ENCODE peak calls at places on chromosomes 12 and 14, in five cellular contexts. One of them, this sample, is unnamed.

GRCh38 chr14:47675489-47676300 is at the start of gene MDGA2:
- DNase-seq in transverse colon: no peak
- DNase-seq in AG04450: no peak
- DNase-seq in HepG2: no peak
- DNase-seq in left lung: peak
- DNase-seq in this sample: peak

GRCh38 chr12:119301367-119301766 is 33.2 kb upstream of the CCDC60 start:
- DNase-seq in transverse colon: no peak
- DNase-seq in AG04450: no peak
- DNase-seq in HepG2: no peak
- DNase-seq in left lung: no peak
- DNase-seq in this sample: no peak

GRCh38 chr14:34051966-34052657 is 101.2 kb upstream of the EGLN3 start:
- DNase-seq in transverse colon: peak
- DNase-seq in AG04450: no peak
- DNase-seq in HepG2: peak
- DNase-seq in left lung: no peak
- DNase-seq in this sample: no peak

GRCh38 chr12:27635349-27635972 is 60.8 kb upstream of the REP15 start:
- DNase-seq in transverse colon: no peak
- DNase-seq in AG04450: no peak
- DNase-seq in HepG2: peak
- DNase-seq in left lung: no peak
- DNase-seq in this sample: no peak

GRCh38 chr12:116317986-116318737 is 40.7 kb upstream of the MED13L start:
- DNase-seq in transverse colon: no peak
- DNase-seq in AG04450: no peak
- DNase-seq in HepG2: no peak
- DNase-seq in left lung: peak
- DNase-seq in this sample: no peak

GRCh38 chr14:89926709-89927108 is 27.8 kb downstream of the EFCAB11 start:
- DNase-seq in transverse colon: no peak
- DNase-seq in AG04450: no peak
- DNase-seq in HepG2: peak
- DNase-seq in left lung: no peak
- DNase-seq in this sample: no peak

GRCh38 chr12:124964836-124965462 is 24.0 kb downstream of the DHX37 start:
- DNase-seq in transverse colon: no peak
- DNase-seq in AG04450: no peak
- DNase-seq in HepG2: no peak
- DNase-seq in left lung: no peak
- DNase-seq in this sample: no peak

GRCh38 chr14:42994001-42994736 is 1387.5 kb downstream of the LRFN5 start:
- DNase-seq in transverse colon: no peak
- DNase-seq in AG04450: peak
- DNase-seq in HepG2: no peak
- DNase-seq in left lung: no peak
- DNase-seq in this sample: no peak

GRCh38 chr12:118059645-118060275 is 1.2 kb downstream of the WSB2 start:
- DNase-seq in transverse colon: no peak
- DNase-seq in AG04450: no peak
- DNase-seq in HepG2: no peak
- DNase-seq in left lung: no peak
- DNase-seq in this sample: no peak

GRCh38 chr14:53955671-53956426 is 776 bp downstream of the BMP4 start:
- DNase-seq in transverse colon: peak
- DNase-seq in AG04450: no peak
- DNase-seq in HepG2: peak
- DNase-seq in left lung: peak
- DNase-seq in this sample: no peak

GRCh38 chr14:75121559-75121958 is 5.3 kb downstream of the NEK9 start:
- DNase-seq in transverse colon: no peak
- DNase-seq in AG04450: no peak
- DNase-seq in HepG2: no peak
- DNase-seq in left lung: no peak
- DNase-seq in this sample: no peak

GRCh38 chr14:92224348-92224954 is 98.5 kb upstream of the SLC24A4 start:
- DNase-seq in transverse colon: no peak
- DNase-seq in AG04450: no peak
- DNase-seq in HepG2: no peak
- DNase-seq in left lung: no peak
- DNase-seq in this sample: no peak

GRCh38 chr14:34018564-34019244 is 67.8 kb upstream of the EGLN3 start:
- DNase-seq in transverse colon: no peak
- DNase-seq in AG04450: no peak
- DNase-seq in HepG2: no peak
- DNase-seq in left lung: no peak
- DNase-seq in this sample: no peak

GRCh38 chr12:94714378-94714777 is 64.0 kb upstream of the TMCC3 start:
- DNase-seq in transverse colon: no peak
- DNase-seq in AG04450: no peak
- DNase-seq in HepG2: no peak
- DNase-seq in left lung: no peak
- DNase-seq in this sample: no peak

GRCh38 chr12:88111074-88111652 is 30.7 kb downstream of the CEP290 start:
- DNase-seq in transverse colon: no peak
- DNase-seq in AG04450: no peak
- DNase-seq in HepG2: peak
- DNase-seq in left lung: no peak
- DNase-seq in this sample: no peak

GRCh38 chr12:124289634-124290600 is 5.0 kb upstream of the RFLNA start:
- DNase-seq in transverse colon: no peak
- DNase-seq in AG04450: no peak
- DNase-seq in HepG2: no peak
- DNase-seq in left lung: no peak
- DNase-seq in this sample: no peak

GRCh38 chr14:36580141-36580855 is 2.1 kb downstream of the NKX2-8 start:
- DNase-seq in transverse colon: no peak
- DNase-seq in AG04450: no peak
- DNase-seq in HepG2: no peak
- DNase-seq in left lung: no peak
- DNase-seq in this sample: no peak

GRCh38 chr12:19388131-19388549 is 51.2 kb upstream of the AEBP2 start:
- DNase-seq in transverse colon: no peak
- DNase-seq in AG04450: no peak
- DNase-seq in HepG2: no peak
- DNase-seq in left lung: no peak
- DNase-seq in this sample: no peak

GRCh38 chr12:128966411-128966810 is 113.1 kb downstream of the GLT1D1 start:
- DNase-seq in transverse colon: no peak
- DNase-seq in AG04450: no peak
- DNase-seq in HepG2: no peak
- DNase-seq in left lung: no peak
- DNase-seq in this sample: no peak

DNA sequence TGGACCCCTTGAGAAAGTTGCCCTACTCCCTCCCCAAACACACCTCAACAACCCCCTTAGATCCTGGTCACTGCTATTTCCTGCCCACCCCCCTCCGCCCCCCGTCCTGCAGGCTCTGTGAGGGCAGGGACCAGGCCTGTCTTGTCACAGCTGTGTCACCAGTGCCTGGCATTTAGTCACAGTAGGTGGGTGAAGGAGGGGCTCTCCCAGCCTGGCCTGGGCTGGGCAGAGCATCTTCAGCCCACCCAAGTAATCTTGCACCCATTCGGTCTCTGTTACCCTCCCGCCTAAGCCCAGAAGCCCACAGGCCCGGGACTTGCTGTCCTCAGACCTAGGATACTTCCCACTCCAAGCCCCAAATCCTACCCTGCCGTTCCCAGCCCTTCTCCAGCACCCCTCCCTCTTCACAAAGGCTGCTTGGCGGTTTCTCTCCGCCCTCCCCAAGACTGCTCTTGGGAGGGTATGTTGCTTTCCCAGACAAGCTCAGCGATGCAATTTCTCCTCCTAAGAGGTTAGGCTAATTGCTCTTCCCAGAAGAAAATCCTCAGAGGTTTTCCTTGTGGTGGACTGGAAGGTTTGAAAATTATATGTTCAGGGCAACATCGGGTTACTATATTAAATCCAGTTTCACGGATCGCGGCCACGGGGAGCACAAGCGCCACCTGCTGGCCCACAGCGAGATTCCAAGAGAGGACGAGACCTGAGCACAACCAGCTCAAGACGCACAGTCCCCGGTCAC is 50.8 kb upstream of the ZFP36L1 start:
- DNase-seq in transverse colon: peak
- DNase-seq in AG04450: peak
- DNase-seq in HepG2: no peak
- DNase-seq in left lung: peak
- DNase-seq in this sample: peak
- H3K4me3 ChIP-seq in transverse colon: peak
- H3K4me3 ChIP-seq in AG04450: no peak
- H3K4me3 ChIP-seq in HepG2: peak
- H3K4me3 ChIP-seq in left lung: no peak
- H3K4me3 ChIP-seq in this sample: peak

DNA sequence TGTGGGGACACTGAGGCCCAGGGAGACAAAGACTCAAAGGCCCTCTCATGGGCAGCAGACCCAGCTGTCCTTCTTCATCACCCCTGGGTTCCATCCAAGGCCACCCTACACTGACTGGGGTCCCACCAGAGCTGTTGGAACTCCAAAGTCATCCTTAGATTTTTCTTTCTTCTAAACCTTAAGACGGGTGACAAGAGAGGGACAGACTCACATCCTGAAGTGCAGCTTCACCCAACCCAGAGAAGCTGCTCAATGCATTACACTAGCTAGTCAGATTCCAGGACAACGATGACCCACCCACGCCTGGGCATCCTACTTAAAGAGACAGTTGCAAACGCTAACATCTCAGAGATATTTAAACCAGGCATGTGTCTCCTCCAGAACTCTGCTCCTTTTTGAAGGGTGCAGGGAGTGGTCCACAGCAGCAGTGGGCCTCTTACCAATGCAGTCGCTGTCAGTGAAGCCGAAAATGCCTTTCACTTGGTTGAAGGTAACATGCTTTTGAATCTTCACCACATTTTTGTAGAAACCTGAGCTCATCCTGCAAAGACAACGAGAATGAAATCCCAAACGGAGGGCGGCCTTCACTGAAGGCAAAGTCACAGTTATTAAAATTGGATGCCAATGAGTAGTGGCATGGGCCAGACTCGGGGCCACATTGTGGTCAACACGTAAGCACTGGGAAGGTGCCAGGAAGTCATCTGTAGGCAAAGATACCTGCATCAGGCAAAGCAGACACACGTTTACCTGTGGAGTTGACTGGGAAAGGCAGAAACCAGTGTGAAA is 23.4 kb downstream of the SLC25A47 start:
- DNase-seq in transverse colon: no peak
- DNase-seq in AG04450: no peak
- DNase-seq in HepG2: no peak
- DNase-seq in left lung: no peak
- DNase-seq in this sample: no peak
- H3K27ac ChIP-seq in transverse colon: no peak
- H3K27ac ChIP-seq in AG04450: no peak
- H3K27ac ChIP-seq in HepG2: no peak
- H3K27ac ChIP-seq in left lung: no peak
- H3K27ac ChIP-seq in this sample: no peak

DNA sequence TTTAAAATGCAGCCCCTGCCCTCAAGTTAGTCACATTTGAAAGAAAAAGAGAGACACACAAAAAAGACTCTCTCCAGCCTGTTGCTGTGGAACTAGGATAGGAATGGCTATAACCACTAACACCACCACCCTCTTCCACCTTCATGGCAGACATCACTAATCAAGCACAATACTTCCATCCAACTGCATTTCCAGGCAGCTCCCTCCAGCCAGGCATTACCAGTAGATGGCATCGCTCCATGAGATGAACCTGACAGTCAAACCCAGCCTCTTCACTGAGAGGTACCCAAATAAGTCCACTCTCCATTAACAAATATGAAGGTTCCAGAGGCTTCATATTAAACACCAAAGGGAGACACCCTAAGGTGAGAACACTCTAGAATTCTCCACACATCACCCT is 24.4 kb downstream of the SLC8B1 start:
- DNase-seq in transverse colon: no peak
- DNase-seq in AG04450: no peak
- DNase-seq in HepG2: peak
- DNase-seq in left lung: no peak
- DNase-seq in this sample: no peak
- TF ChIP-seq CTCF in transverse colon: no peak
- TF ChIP-seq CTCF in AG04450: peak
- TF ChIP-seq CTCF in HepG2: peak
- TF ChIP-seq CTCF in left lung: no peak
- TF ChIP-seq CTCF in this sample: no peak

GRCh38 chr12:6614513-6615177 is 7.5 kb upstream of the CHD4 start:
- DNase-seq in transverse colon: no peak
- DNase-seq in AG04450: no peak
- DNase-seq in HepG2: no peak
- DNase-seq in left lung: no peak
- DNase-seq in this sample: no peak
- H3K4me3 ChIP-seq in transverse colon: no peak
- H3K4me3 ChIP-seq in AG04450: no peak
- H3K4me3 ChIP-seq in HepG2: peak
- H3K4me3 ChIP-seq in left lung: no peak
- H3K4me3 ChIP-seq in this sample: no peak

DNA sequence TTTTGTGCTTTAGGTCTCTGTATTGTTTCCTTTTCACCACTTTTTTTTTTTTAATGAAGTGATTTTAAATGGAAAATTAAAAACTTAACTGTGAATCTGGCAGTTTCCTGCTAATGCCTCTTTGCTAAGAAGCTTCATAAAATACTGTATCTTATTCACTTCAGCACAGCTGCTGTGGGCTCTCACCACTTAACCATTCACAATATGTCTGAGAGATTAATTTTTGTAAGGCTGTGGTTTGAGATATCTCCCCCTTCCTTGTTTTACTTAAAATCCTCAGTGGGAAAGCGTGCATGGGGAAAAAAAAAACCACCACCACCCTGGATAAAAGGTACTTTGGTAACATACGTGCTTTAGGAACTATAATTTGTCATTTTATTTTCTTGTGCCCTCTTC is 115.9 kb downstream of the ETV6 start:
- DNase-seq in transverse colon: no peak
- DNase-seq in AG04450: no peak
- DNase-seq in HepG2: no peak
- DNase-seq in left lung: no peak
- DNase-seq in this sample: no peak
- H3K27ac ChIP-seq in transverse colon: peak
- H3K27ac ChIP-seq in AG04450: peak
- H3K27ac ChIP-seq in HepG2: no peak
- H3K27ac ChIP-seq in left lung: peak
- H3K27ac ChIP-seq in this sample: no peak

DNA sequence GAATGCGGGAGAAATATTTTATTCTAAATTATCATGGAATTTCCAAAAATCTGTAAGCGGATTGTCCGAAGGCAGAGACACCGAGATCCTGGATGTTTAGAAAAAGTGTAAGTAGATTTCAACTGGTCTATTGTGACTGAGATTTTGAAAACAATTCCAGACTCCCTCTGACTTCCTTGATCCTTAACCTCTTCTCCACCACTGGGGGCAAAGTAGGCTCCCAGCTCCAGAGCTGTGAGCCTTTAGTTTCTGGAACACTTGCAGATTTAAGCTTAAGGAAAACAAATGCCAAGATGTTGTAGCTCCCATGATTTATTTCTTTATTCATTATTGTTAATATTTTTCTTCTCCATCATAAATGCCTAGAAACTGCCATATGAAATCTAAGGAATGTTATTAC is 1320.5 kb upstream of the SEL1L start:
- DNase-seq in transverse colon: no peak
- DNase-seq in AG04450: no peak
- DNase-seq in HepG2: no peak
- DNase-seq in left lung: no peak
- DNase-seq in this sample: no peak
- TF ChIP-seq CTCF in transverse colon: no peak
- TF ChIP-seq CTCF in AG04450: no peak
- TF ChIP-seq CTCF in HepG2: no peak
- TF ChIP-seq CTCF in left lung: no peak
- TF ChIP-seq CTCF in this sample: no peak

This sample was measured in dorsolateral prefrontal cortex.